ENCODE peak calls at places on chromosome 12, in four cellular contexts. H is SK-N-SH, E is H1, O is K562. Y is an unnamed sample.
A peak's percentile ranks its signal among the peaks of the same experiment; 100 is the strongest.

GRCh38 chr12:52195065-52195730 is 3.4 kb upstream of the KRT80 start:
- DNase-seq in O (peak; percentile 26), H (no peak), E (no peak), Y (no peak)

GRCh38 chr12:57089259-57090245 is 638 bp downstream of the NAB2 start:
- DNase-seq in O (peak; percentile 67), E (no peak), H (peak; percentile 69), Y (peak; percentile 38)

GRCh38 chr12:23099604-23100003 is 474.6 kb downstream of the ETNK1 start:
- DNase-seq in H (no peak), E (peak; percentile 21), O (no peak), Y (no peak)

GRCh38 chr12:110135012-110135411 is 10.9 kb downstream of the IFT81 start:
- DNase-seq in E (no peak), O (peak; percentile 29), H (no peak), Y (no peak)

GRCh38 chr12:96094201-96094600 is 58.8 kb upstream of the LTA4H start:
- DNase-seq in O (no peak), E (peak; percentile 46), H (no peak), Y (peak; percentile 42)

GRCh38 chr12:58809064-58809607 is 111.2 kb downstream of the LRIG3 start:
- DNase-seq in H (no peak), O (no peak), E (no peak), Y (no peak)

GRCh38 chr12:105226219-105226618 is 9.8 kb downstream of the APPL2 start:
- DNase-seq in H (peak; percentile 73), E (no peak), O (peak; percentile 11), Y (no peak)

GRCh38 chr12:88553941-88554658 is 26.2 kb downstream of the KITLG start:
- DNase-seq in O (no peak), H (peak; percentile 12), E (no peak), Y (no peak)

GRCh38 chr12:67434653-67435375 is 165.7 kb downstream of the CAND1 start:
- DNase-seq in E (no peak), H (no peak), O (no peak), Y (no peak)

GRCh38 chr12:113159937-113160336 is 10.4 kb downstream of the CFAP73 start:
- DNase-seq in H (no peak), O (no peak), E (no peak), Y (no peak)

GRCh38 chr12:12990700-12991468 is 9.2 kb downstream of the HEBP1 start:
- DNase-seq in H (no peak), E (no peak), O (no peak), Y (peak; percentile 26)

GRCh38 chr12:64673490-64674169 is 63.3 kb downstream of the RASSF3 start:
- DNase-seq in E (no peak), H (peak; percentile 37), O (no peak), Y (no peak)

GRCh38 chr12:8890313-8891084 is 23.8 kb upstream of the PHC1 start:
- DNase-seq in H (peak; percentile 76), E (no peak), O (peak; percentile 73), Y (peak; percentile 72)

GRCh38 chr12:100555722-100556121 is 17.8 kb upstream of the GAS2L3 start:
- DNase-seq in H (no peak), E (no peak), O (no peak), Y (no peak)

GRCh38 chr12:54578778-54579177 is 9.7 kb downstream of the PPP1R1A start:
- DNase-seq in E (no peak), O (no peak), H (no peak), Y (no peak)

GRCh38 chr12:94172973-94173372 is 24.6 kb downstream of the PLXNC1 start:
- DNase-seq in O (no peak), H (no peak), E (no peak), Y (no peak)

GRCh38 chr12:116123511-116124258 is 153.8 kb downstream of the MED13L start:
- DNase-seq in E (no peak), H (peak; percentile 23), O (peak; percentile 58), Y (no peak)

GRCh38 chr12:114311966-114312365 is 94.0 kb downstream of the TBX5 start:
- DNase-seq in O (no peak), E (no peak), H (no peak), Y (no peak)

GRCh38 chr12:107362960-107363359 is 269.6 kb upstream of the CRY1 start:
- DNase-seq in E (no peak), H (peak; percentile 60), O (no peak), Y (no peak)

GRCh38 chr12:83276904-83277303 is 590.2 kb downstream of the TMTC2 start:
- DNase-seq in H (no peak), O (no peak), E (no peak), Y (no peak)

GRCh38 chr12:74292351-74293194 is 245.1 kb upstream of the ATXN7L3B start:
- DNase-seq in H (no peak), E (no peak), O (peak; percentile 78), Y (peak; percentile 28)

GRCh38 chr12:113850309-113851056 is 115.6 kb downstream of the RBM19 start:
- DNase-seq in O (no peak), E (no peak), H (no peak), Y (no peak)

GRCh38 chr12:105899589-105899988 is 239.2 kb downstream of the NUAK1 start:
- DNase-seq in E (no peak), H (no peak), O (no peak), Y (no peak)

GRCh38 chr12:47964102-47964723 is 817 bp downstream of the TMEM106C start:
- DNase-seq in H (peak; percentile 58), E (no peak), O (no peak), Y (no peak)

GRCh38 chr12:14275886-14276285 is 89.6 kb upstream of the ATF7IP start:
- DNase-seq in E (no peak), O (peak; percentile 32), H (no peak), Y (no peak)

GRCh38 chr12:42669471-42669997 is 80.0 kb upstream of the PRICKLE1 start:
- DNase-seq in H (no peak), E (no peak), O (no peak), Y (no peak)

GRCh38 chr12:113226696-113227095 is 5.4 kb downstream of the TPCN1 start:
- DNase-seq in O (no peak), H (no peak), E (no peak), Y (no peak)

GRCh38 chr12:49632401-49632800 is 9.0 kb downstream of the PRPF40B start:
- DNase-seq in O (no peak), E (no peak), H (no peak), Y (no peak)

GRCh38 chr12:133234971-133235370 is 706 bp downstream of the ANHX start:
- DNase-seq in H (peak; percentile 9), E (no peak), O (no peak), Y (no peak)

GRCh38 chr12:121005346-121005815 is 10.9 kb downstream of the C12orf43 start:
- DNase-seq in O (peak; percentile 61), E (peak; percentile 57), H (peak; percentile 70), Y (peak; percentile 84)

GRCh38 chr12:70960484-70960883 is 39.9 kb upstream of the PTPRR start:
- DNase-seq in H (no peak), O (no peak), E (no peak), Y (no peak)

GRCh38 chr12:121893901-121894540 is 5.4 kb downstream of the PSMD9 start:
- DNase-seq in E (no peak), O (no peak), H (no peak), Y (no peak)

GRCh38 chr12:93115646-93116045 is 186.6 kb upstream of the EEA1 start:
- DNase-seq in O (no peak), E (no peak), H (no peak), Y (no peak)

GRCh38 chr12:93111791-93112208 is 182.7 kb upstream of the EEA1 start:
- DNase-seq in O (no peak), E (no peak), H (no peak), Y (no peak)

GRCh38 chr12:93113317-93114006 is 184.4 kb upstream of the EEA1 start:
- DNase-seq in H (no peak), O (no peak), E (no peak), Y (no peak)

GRCh38 chr12:93115198-93115601 is 186.1 kb upstream of the EEA1 start:
- DNase-seq in O (peak; percentile 89), E (no peak), H (peak; percentile 20), Y (no peak)

GRCh38 chr12:93116632-93117031 is 187.5 kb upstream of the EEA1 start:
- DNase-seq in E (no peak), O (no peak), H (no peak), Y (no peak)
- TF ChIP-seq TEAD4 in E (no peak), O (no peak), H (no peak), Y (no peak)

GRCh38 chr12:79935021-79935623 is at the start of gene PPP1R12A:
- DNase-seq in O (peak; percentile 91), E (peak; percentile 94), H (peak; percentile 94), Y (peak; percentile 97)

GRCh38 chr12:79935624-79936040 is 735 bp upstream of the PPP1R12A start:
- DNase-seq in E (no peak), H (peak; percentile 2), O (no peak), Y (no peak)

GRCh38 chr12:79933043-79933442 is 1.9 kb downstream of the PPP1R12A start:
- DNase-seq in H (no peak), E (no peak), O (no peak), Y (no peak)

GRCh38 chr12:79933580-79934264 is 1.2 kb downstream of the PPP1R12A start:
- DNase-seq in O (peak; percentile 9), E (no peak), H (peak; percentile 14), Y (no peak)

GRCh38 chr12:79934309-79935020 is 432 bp downstream of the PPP1R12A start:
- DNase-seq in E (peak; percentile 9), H (peak; percentile 67), O (peak; percentile 52), Y (peak; percentile 72)
- TF ChIP-seq TEAD4 in E (peak; percentile 6), H (no peak), O (no peak), Y (no peak)

GRCh38 chr12:129727100-129727499 is 176.7 kb downstream of the TMEM132D start:
- DNase-seq in H (no peak), O (no peak), E (no peak), Y (no peak)
- TF ChIP-seq TEAD4 in H (no peak), O (no peak), E (no peak), Y (no peak)

DNA sequence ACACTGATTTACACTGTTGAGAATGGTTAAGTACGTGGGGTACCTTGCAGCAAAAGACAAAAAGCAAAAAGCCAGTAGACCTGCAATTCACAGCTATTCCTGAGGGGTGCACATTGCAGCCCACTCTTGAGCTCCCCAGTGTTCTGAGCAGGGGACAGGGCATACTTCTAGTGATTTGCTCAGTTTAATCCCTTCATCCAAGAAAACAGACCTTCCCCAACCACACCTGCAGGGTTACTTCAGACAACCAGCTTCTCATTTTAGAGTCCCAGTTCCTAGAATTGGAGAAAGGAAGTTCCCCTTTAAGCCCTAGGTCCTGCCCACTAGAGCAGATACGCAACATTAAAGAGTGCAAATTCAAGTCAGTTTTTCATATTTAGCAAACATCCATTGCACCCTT is 3.6 kb upstream of the WSB2 start:
- DNase-seq in E (no peak), H (peak; percentile 52), O (peak; percentile 35), Y (peak; percentile 26)
- TF ChIP-seq TEAD4 in E (no peak), H (no peak), O (no peak), Y (no peak)

GRCh38 chr12:16269941-16270340 is 7.5 kb downstream of the SLC15A5 start:
- DNase-seq in O (no peak), H (no peak), E (no peak), Y (no peak)
- TF ChIP-seq TEAD4 in O (no peak), H (no peak), E (no peak), Y (no peak)